ENCODE peak calls at places on chromosome 18, in six cellular contexts. One of them, this sample, is unnamed.

GRCh38 chr18:22556271-22556990 is 138.7 kb upstream of the CTAGE1 start:
- DNase-seq in cardiac fibroblast: no peak
- DNase-seq in hepatocyte: peak
- DNase-seq in right atrium auricular region: peak
- DNase-seq in nephron progenitor cell: no peak
- DNase-seq in AG10803: no peak
- DNase-seq in this sample: no peak

GRCh38 chr18:68779169-68779568 is 18.7 kb upstream of the CCDC102B start:
- DNase-seq in right atrium auricular region: no peak
- DNase-seq in hepatocyte: peak
- DNase-seq in cardiac fibroblast: peak
- DNase-seq in AG10803: peak
- DNase-seq in nephron progenitor cell: no peak
- DNase-seq in this sample: no peak

GRCh38 chr18:68679531-68679930 is 35.4 kb downstream of the TMX3 start:
- DNase-seq in nephron progenitor cell: no peak
- DNase-seq in AG10803: peak
- DNase-seq in right atrium auricular region: no peak
- DNase-seq in cardiac fibroblast: peak
- DNase-seq in hepatocyte: no peak
- DNase-seq in this sample: peak

GRCh38 chr18:12403601-12404506 is 3.9 kb upstream of the PRELID3A start:
- DNase-seq in hepatocyte: peak
- DNase-seq in AG10803: peak
- DNase-seq in cardiac fibroblast: peak
- DNase-seq in nephron progenitor cell: no peak
- DNase-seq in right atrium auricular region: no peak
- DNase-seq in this sample: peak

GRCh38 chr18:41665210-41665609 is 289.8 kb upstream of the PIK3C3 start:
- DNase-seq in nephron progenitor cell: no peak
- DNase-seq in hepatocyte: no peak
- DNase-seq in AG10803: no peak
- DNase-seq in right atrium auricular region: no peak
- DNase-seq in cardiac fibroblast: no peak
- DNase-seq in this sample: no peak

GRCh38 chr18:46460754-46461153 is 196.3 kb downstream of the LOXHD1 start:
- DNase-seq in AG10803: no peak
- DNase-seq in cardiac fibroblast: no peak
- DNase-seq in right atrium auricular region: no peak
- DNase-seq in nephron progenitor cell: no peak
- DNase-seq in hepatocyte: no peak
- DNase-seq in this sample: no peak

GRCh38 chr18:37669991-37670534 is 104.5 kb upstream of the CELF4 start:
- DNase-seq in AG10803: no peak
- DNase-seq in hepatocyte: no peak
- DNase-seq in nephron progenitor cell: no peak
- DNase-seq in right atrium auricular region: no peak
- DNase-seq in cardiac fibroblast: no peak
- DNase-seq in this sample: no peak

GRCh38 chr18:34932363-34932762 is 108.8 kb upstream of the MAPRE2 start:
- DNase-seq in cardiac fibroblast: no peak
- DNase-seq in nephron progenitor cell: no peak
- DNase-seq in right atrium auricular region: no peak
- DNase-seq in AG10803: no peak
- DNase-seq in hepatocyte: no peak
- DNase-seq in this sample: no peak

GRCh38 chr18:70165936-70166335 is 39.6 kb downstream of the RTTN start:
- DNase-seq in hepatocyte: no peak
- DNase-seq in cardiac fibroblast: no peak
- DNase-seq in right atrium auricular region: no peak
- DNase-seq in AG10803: no peak
- DNase-seq in nephron progenitor cell: no peak
- DNase-seq in this sample: no peak

GRCh38 chr18:3129053-3129864 is 90.5 kb downstream of the MYOM1 start:
- DNase-seq in right atrium auricular region: peak
- DNase-seq in hepatocyte: peak
- DNase-seq in AG10803: peak
- DNase-seq in cardiac fibroblast: peak
- DNase-seq in nephron progenitor cell: peak
- DNase-seq in this sample: peak

GRCh38 chr18:67280843-67281242 is 235.7 kb downstream of the DSEL start:
- DNase-seq in hepatocyte: no peak
- DNase-seq in cardiac fibroblast: no peak
- DNase-seq in right atrium auricular region: no peak
- DNase-seq in AG10803: no peak
- DNase-seq in nephron progenitor cell: no peak
- DNase-seq in this sample: no peak

GRCh38 chr18:69845588-69846506 is 101.8 kb downstream of the CD226 start:
- DNase-seq in right atrium auricular region: no peak
- DNase-seq in AG10803: peak
- DNase-seq in nephron progenitor cell: no peak
- DNase-seq in hepatocyte: peak
- DNase-seq in cardiac fibroblast: no peak
- DNase-seq in this sample: peak

GRCh38 chr18:71597219-71597618 is 946.9 kb downstream of the CBLN2 start:
- DNase-seq in cardiac fibroblast: peak
- DNase-seq in AG10803: no peak
- DNase-seq in nephron progenitor cell: no peak
- DNase-seq in hepatocyte: no peak
- DNase-seq in right atrium auricular region: no peak
- DNase-seq in this sample: no peak

GRCh38 chr18:44041553-44042418 is 638.9 kb upstream of the SETBP1 start:
- DNase-seq in cardiac fibroblast: no peak
- DNase-seq in right atrium auricular region: no peak
- DNase-seq in AG10803: no peak
- DNase-seq in nephron progenitor cell: no peak
- DNase-seq in hepatocyte: no peak
- DNase-seq in this sample: no peak

GRCh38 chr18:47287911-47288635 is 36.6 kb upstream of the SKOR2 start:
- DNase-seq in right atrium auricular region: no peak
- DNase-seq in hepatocyte: no peak
- DNase-seq in nephron progenitor cell: no peak
- DNase-seq in AG10803: no peak
- DNase-seq in cardiac fibroblast: no peak
- DNase-seq in this sample: no peak

GRCh38 chr18:40624959-40625358 is 1330.1 kb upstream of the PIK3C3 start:
- DNase-seq in right atrium auricular region: no peak
- DNase-seq in AG10803: no peak
- DNase-seq in nephron progenitor cell: no peak
- DNase-seq in cardiac fibroblast: no peak
- DNase-seq in hepatocyte: no peak
- DNase-seq in this sample: no peak

GRCh38 chr18:42114310-42114943 is 159.4 kb downstream of the PIK3C3 start:
- DNase-seq in AG10803: peak
- DNase-seq in nephron progenitor cell: peak
- DNase-seq in hepatocyte: peak
- DNase-seq in right atrium auricular region: peak
- DNase-seq in cardiac fibroblast: peak
- DNase-seq in this sample: peak

GRCh38 chr18:26133652-26134051 is at the start of gene PSMA8:
- DNase-seq in AG10803: no peak
- DNase-seq in cardiac fibroblast: no peak
- DNase-seq in hepatocyte: peak
- DNase-seq in right atrium auricular region: no peak
- DNase-seq in nephron progenitor cell: no peak
- DNase-seq in this sample: no peak

GRCh38 chr18:60534539-60534938 is 162.0 kb upstream of the MC4R start:
- DNase-seq in AG10803: no peak
- DNase-seq in nephron progenitor cell: no peak
- DNase-seq in cardiac fibroblast: peak
- DNase-seq in hepatocyte: no peak
- DNase-seq in right atrium auricular region: no peak
- DNase-seq in this sample: no peak

GRCh38 chr18:12861637-12862036 is 22.4 kb downstream of the PTPN2 start:
- DNase-seq in nephron progenitor cell: no peak
- DNase-seq in cardiac fibroblast: no peak
- DNase-seq in AG10803: no peak
- DNase-seq in right atrium auricular region: no peak
- DNase-seq in hepatocyte: no peak
- DNase-seq in this sample: no peak

GRCh38 chr18:49243391-49243790 is 217.1 kb downstream of the DYM start:
- DNase-seq in right atrium auricular region: no peak
- DNase-seq in nephron progenitor cell: no peak
- DNase-seq in cardiac fibroblast: peak
- DNase-seq in AG10803: peak
- DNase-seq in hepatocyte: no peak
- DNase-seq in this sample: no peak

GRCh38 chr18:49237031-49237430 is 223.4 kb downstream of the DYM start:
- DNase-seq in hepatocyte: no peak
- DNase-seq in right atrium auricular region: no peak
- DNase-seq in nephron progenitor cell: no peak
- DNase-seq in AG10803: no peak
- DNase-seq in cardiac fibroblast: no peak
- DNase-seq in this sample: no peak

GRCh38 chr18:49241852-49242251 is 218.6 kb downstream of the DYM start:
- DNase-seq in hepatocyte: no peak
- DNase-seq in nephron progenitor cell: no peak
- DNase-seq in AG10803: peak
- DNase-seq in cardiac fibroblast: peak
- DNase-seq in right atrium auricular region: no peak
- DNase-seq in this sample: peak

GRCh38 chr18:49234984-49235383 is 225.5 kb downstream of the DYM start:
- DNase-seq in hepatocyte: no peak
- DNase-seq in right atrium auricular region: no peak
- DNase-seq in AG10803: no peak
- DNase-seq in cardiac fibroblast: no peak
- DNase-seq in nephron progenitor cell: no peak
- DNase-seq in this sample: no peak

GRCh38 chr18:49238433-49239042 is 221.9 kb downstream of the DYM start:
- DNase-seq in AG10803: peak
- DNase-seq in right atrium auricular region: no peak
- DNase-seq in hepatocyte: peak
- DNase-seq in nephron progenitor cell: peak
- DNase-seq in cardiac fibroblast: peak
- DNase-seq in this sample: peak
- TF ChIP-seq CTCF in AG10803: peak
- TF ChIP-seq CTCF in right atrium auricular region: no peak
- TF ChIP-seq CTCF in hepatocyte: peak
- TF ChIP-seq CTCF in nephron progenitor cell: peak
- TF ChIP-seq CTCF in cardiac fibroblast: peak
- TF ChIP-seq CTCF in this sample: peak

GRCh38 chr18:79429381-79429780 is 33.7 kb downstream of the NFATC1 start:
- DNase-seq in nephron progenitor cell: no peak
- DNase-seq in right atrium auricular region: no peak
- DNase-seq in hepatocyte: no peak
- DNase-seq in AG10803: no peak
- DNase-seq in cardiac fibroblast: no peak
- DNase-seq in this sample: no peak

GRCh38 chr18:79427368-79428225 is 31.9 kb downstream of the NFATC1 start:
- DNase-seq in hepatocyte: no peak
- DNase-seq in nephron progenitor cell: no peak
- DNase-seq in cardiac fibroblast: no peak
- DNase-seq in AG10803: no peak
- DNase-seq in right atrium auricular region: no peak
- DNase-seq in this sample: no peak

GRCh38 chr18:79432376-79433120 is 36.8 kb downstream of the NFATC1 start:
- DNase-seq in nephron progenitor cell: no peak
- DNase-seq in cardiac fibroblast: no peak
- DNase-seq in AG10803: no peak
- DNase-seq in right atrium auricular region: no peak
- DNase-seq in hepatocyte: no peak
- DNase-seq in this sample: no peak

GRCh38 chr18:79428287-79428686 is 32.6 kb downstream of the NFATC1 start:
- DNase-seq in hepatocyte: no peak
- DNase-seq in AG10803: no peak
- DNase-seq in cardiac fibroblast: no peak
- DNase-seq in nephron progenitor cell: no peak
- DNase-seq in right atrium auricular region: no peak
- DNase-seq in this sample: no peak

DNA sequence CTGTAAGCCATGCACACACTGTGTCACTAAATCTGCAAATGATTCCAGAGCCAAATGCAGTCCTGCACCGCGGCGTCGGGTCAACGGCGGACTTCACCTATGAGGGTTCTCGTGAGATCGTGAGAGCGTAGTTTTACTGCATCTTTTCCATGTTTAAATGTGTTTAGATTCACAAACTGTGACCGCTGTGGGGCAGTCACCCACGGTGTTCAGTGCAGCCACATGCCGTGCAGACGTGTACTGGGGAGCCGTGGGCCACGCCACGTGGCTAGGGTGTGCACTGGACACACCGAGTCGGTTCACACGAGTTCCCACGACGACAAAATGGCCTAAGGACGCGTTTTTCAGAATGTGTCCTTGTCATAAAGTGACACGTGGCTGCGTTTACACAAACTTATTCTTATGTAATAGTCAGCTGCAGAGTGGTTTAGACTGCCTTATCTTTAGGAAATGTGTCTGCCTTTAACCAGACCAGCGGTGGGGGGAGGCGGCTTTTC is 34.1 kb downstream of the NFATC1 start:
- DNase-seq in cardiac fibroblast: no peak
- DNase-seq in right atrium auricular region: no peak
- DNase-seq in AG10803: no peak
- DNase-seq in nephron progenitor cell: no peak
- DNase-seq in hepatocyte: no peak
- DNase-seq in this sample: no peak
- TF ChIP-seq CTCF in cardiac fibroblast: no peak
- TF ChIP-seq CTCF in right atrium auricular region: no peak
- TF ChIP-seq CTCF in AG10803: no peak
- TF ChIP-seq CTCF in nephron progenitor cell: no peak
- TF ChIP-seq CTCF in hepatocyte: no peak
- TF ChIP-seq CTCF in this sample: no peak

GRCh38 chr18:8361941-8362471 is 247.2 kb upstream of the RAB12 start:
- DNase-seq in hepatocyte: no peak
- DNase-seq in nephron progenitor cell: no peak
- DNase-seq in AG10803: no peak
- DNase-seq in right atrium auricular region: no peak
- DNase-seq in cardiac fibroblast: no peak
- DNase-seq in this sample: no peak
- TF ChIP-seq CTCF in hepatocyte: no peak
- TF ChIP-seq CTCF in nephron progenitor cell: no peak
- TF ChIP-seq CTCF in AG10803: no peak
- TF ChIP-seq CTCF in right atrium auricular region: no peak
- TF ChIP-seq CTCF in cardiac fibroblast: no peak
- TF ChIP-seq CTCF in this sample: no peak

DNA sequence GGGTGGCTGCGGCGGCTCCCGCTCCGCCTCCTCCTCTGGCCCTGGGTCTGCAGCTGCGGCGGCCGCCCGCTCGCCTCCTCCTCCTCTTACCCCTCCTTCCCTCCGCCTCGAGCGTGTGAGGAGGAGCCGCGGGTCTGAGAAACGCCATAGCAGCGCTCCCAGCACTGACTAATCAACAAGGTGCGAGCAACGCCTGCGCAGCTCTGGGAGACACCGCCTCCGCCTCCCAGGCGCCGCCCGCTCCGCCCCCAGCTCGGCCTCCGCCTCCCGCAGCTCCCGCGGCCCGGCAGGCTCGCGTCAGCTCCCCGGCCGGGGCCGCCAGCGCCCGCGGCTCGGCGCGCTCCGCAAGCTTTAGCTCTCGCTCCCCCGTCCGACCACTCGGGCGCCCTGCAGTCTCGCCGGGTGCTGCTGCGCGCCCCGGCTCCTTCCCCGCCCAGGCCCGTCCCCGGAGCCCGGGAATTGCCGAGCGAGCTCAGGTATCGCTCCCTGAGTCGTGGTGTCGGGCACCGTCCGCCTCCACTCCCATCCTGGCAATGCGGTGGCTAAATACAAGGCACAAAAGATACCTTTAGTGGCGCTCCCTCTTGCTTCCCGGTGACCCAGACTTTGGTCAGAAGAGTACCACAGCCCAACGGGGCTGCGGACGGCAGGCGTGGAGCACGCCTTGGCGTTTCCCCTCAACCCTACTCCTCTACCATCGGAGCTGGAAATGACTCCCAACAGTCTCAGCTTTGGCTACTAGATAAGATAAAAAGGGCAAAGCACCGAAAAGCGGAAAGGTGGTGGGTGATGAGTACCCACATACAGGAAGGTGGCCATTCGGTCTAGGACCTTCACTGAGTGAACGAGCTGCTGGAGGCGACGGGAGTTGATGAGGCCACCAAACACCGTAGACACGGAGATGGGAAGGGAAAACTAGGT is at the start of gene GAREM1:
- DNase-seq in nephron progenitor cell: peak
- DNase-seq in AG10803: peak
- DNase-seq in cardiac fibroblast: peak
- DNase-seq in right atrium auricular region: peak
- DNase-seq in hepatocyte: peak
- DNase-seq in this sample: peak
- TF ChIP-seq CTCF in nephron progenitor cell: no peak
- TF ChIP-seq CTCF in AG10803: peak
- TF ChIP-seq CTCF in cardiac fibroblast: peak
- TF ChIP-seq CTCF in right atrium auricular region: peak
- TF ChIP-seq CTCF in hepatocyte: peak
- TF ChIP-seq CTCF in this sample: peak

This sample was measured in HFFc6.